ENCODE peak calls at places on chromosomes 6 and 20, in eight cellular contexts. U is omental fat pad, O is stomach, J is mammary epithelial cell, H is heart left ventricle, N is tibial nerve, R is Calu3, V is cardiac muscle cell. P is an unnamed sample.

GRCh38 chr6:11767458-11767857 is 11.1 kb downstream of the ADTRP start:
- DNase-seq in J (no peak), H (no peak), V (no peak), R (no peak), U (no peak), O (no peak), N (no peak), P (no peak)

GRCh38 chr6:153074761-153075160 is 56.3 kb downstream of the RGS17 start:
- DNase-seq in U (no peak), O (no peak), H (no peak), V (peak; percentile 60), J (no peak), N (no peak), R (no peak), P (no peak)

GRCh38 chr20:6623989-6624388 is 143.5 kb upstream of the BMP2 start:
- DNase-seq in N (no peak), U (no peak), O (no peak), V (no peak), R (no peak), J (no peak), H (no peak), P (no peak)

GRCh38 chr20:63503524-63503923 is 4.6 kb upstream of the EEF1A2 start:
- DNase-seq in V (no peak), U (no peak), H (no peak), N (no peak), O (no peak), J (no peak), R (no peak), P (no peak)

GRCh38 chr20:51428451-51429143 is 113.9 kb downstream of the NFATC2 start:
- DNase-seq in H (peak; percentile 62), R (no peak), J (no peak), U (no peak), N (peak; percentile 32), V (peak; percentile 76), O (peak; percentile 63), P (no peak)

GRCh38 chr6:52390361-52390727 is 28.4 kb downstream of the PAQR8 start:
- DNase-seq in R (peak; percentile 58), J (peak; percentile 73), O (no peak), V (peak; percentile 59), H (no peak), U (no peak), N (no peak), P (no peak)

GRCh38 chr20:56411759-56412472 is at the start of gene CASS4:
- DNase-seq in O (no peak), J (no peak), V (peak; percentile 94), R (no peak), H (no peak), N (peak; percentile 30), U (no peak), P (no peak)

GRCh38 chr6:33112148-33112547 is 36.4 kb downstream of the HLA-DPB1 start:
- DNase-seq in R (peak; percentile 62), N (peak; percentile 59), O (no peak), J (peak; percentile 36), V (peak; percentile 72), H (no peak), U (no peak), P (no peak)

GRCh38 chr6:55531496-55531895 is 47.5 kb downstream of the HMGCLL1 start:
- DNase-seq in R (no peak), V (no peak), U (no peak), N (no peak), O (no peak), H (no peak), J (no peak), P (no peak)

GRCh38 chr6:3175742-3176321 is 18.5 kb upstream of the TUBB2A start:
- DNase-seq in H (no peak), O (no peak), V (no peak), J (no peak), R (no peak), N (no peak), U (no peak), P (no peak)

GRCh38 chr6:74256387-74257180 is 560.6 kb downstream of the CD109 start:
- DNase-seq in N (no peak), J (no peak), U (no peak), H (no peak), R (peak; percentile 24), O (no peak), V (no peak), P (no peak)

GRCh38 chr6:22106445-22106844 is 190.4 kb downstream of the PRL start:
- DNase-seq in N (no peak), U (no peak), V (no peak), H (no peak), R (no peak), J (no peak), O (no peak), P (no peak)

GRCh38 chr20:57579331-57579897 is 18.5 kb downstream of the PCK1 start:
- DNase-seq in O (no peak), H (no peak), V (no peak), N (no peak), R (no peak), J (no peak), U (no peak), P (no peak)

GRCh38 chr6:143540192-143540591 is 28.7 kb upstream of the FUCA2 start:
- DNase-seq in H (no peak), R (no peak), O (no peak), V (no peak), U (no peak), J (no peak), N (no peak), P (no peak)

GRCh38 chr6:117674503-117674902 is 766 bp upstream of the NUS1 start:
- DNase-seq in J (no peak), N (no peak), U (no peak), H (no peak), O (no peak), V (no peak), R (no peak), P (no peak)

GRCh38 chr6:10429638-10430427 is 15.0 kb upstream of the TFAP2A start:
- DNase-seq in V (peak; percentile 73), U (no peak), H (no peak), J (peak; percentile 74), O (no peak), R (peak; percentile 51), N (no peak), P (no peak)

GRCh38 chr6:10425177-10425972 is 10.5 kb upstream of the TFAP2A start:
- DNase-seq in V (no peak), N (no peak), O (no peak), H (no peak), U (no peak), R (no peak), J (no peak), P (no peak)

GRCh38 chr6:10426781-10427279 is 12.0 kb upstream of the TFAP2A start:
- DNase-seq in U (no peak), J (no peak), R (no peak), V (no peak), H (no peak), N (no peak), O (no peak), P (no peak)

GRCh38 chr6:10424005-10424404 is 9.1 kb upstream of the TFAP2A start:
- DNase-seq in J (no peak), O (no peak), N (no peak), V (no peak), U (no peak), R (peak; percentile 34), H (no peak), P (no peak)

DNA sequence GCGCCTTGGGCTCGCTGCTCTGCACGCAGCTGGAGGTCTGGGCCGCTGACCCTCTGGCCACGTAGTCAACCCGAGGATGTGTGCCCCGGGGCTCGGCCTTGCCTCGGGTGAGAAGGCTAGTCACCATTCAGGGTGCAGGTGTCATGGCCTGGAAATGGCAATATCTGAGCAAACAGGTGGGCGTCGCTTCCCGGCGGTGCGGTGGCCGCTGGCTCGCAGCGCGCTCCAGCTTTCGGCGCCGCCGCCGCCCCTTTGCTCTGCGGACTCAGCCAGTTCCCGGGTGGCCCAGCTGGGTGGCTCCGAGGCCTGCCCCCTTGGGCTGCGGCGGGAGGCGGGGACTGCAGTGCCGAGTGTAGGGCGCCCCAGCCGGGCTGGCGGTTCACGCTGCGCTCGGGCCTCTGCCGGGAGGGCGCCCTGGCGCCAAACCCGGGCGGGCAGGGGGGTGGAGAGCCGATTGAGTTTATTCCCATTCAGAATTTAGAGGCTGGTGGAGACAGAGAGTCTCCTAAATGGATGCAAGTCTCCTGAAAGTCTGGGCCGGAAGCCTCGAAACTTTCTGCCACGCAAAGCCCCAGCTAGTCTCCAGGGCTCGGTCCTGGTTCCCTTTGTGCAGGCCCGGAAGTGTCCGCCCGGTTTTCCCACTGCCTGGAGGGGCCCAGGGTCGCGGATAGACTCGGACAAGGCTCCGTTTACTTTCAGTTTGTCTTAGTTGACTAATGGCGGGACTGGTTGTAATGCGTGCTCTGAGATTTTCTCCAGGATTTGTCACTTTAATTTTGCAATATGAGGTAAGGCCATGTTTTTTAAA is 11.3 kb upstream of the TFAP2A start:
- DNase-seq in J (peak; percentile 52), H (no peak), V (peak; percentile 52), U (no peak), N (no peak), O (peak; percentile 55), R (peak; percentile 84), P (no peak)
- TF ChIP-seq CTCF in J (no peak), H (no peak), V (no peak), U (no peak), N (no peak), O (no peak), R (no peak), P (no peak)

GRCh38 chr6:85775883-85776282 is 133.2 kb upstream of the SYNCRIP start:
- DNase-seq in H (no peak), R (peak; percentile 6), V (no peak), J (no peak), N (no peak), U (no peak), O (no peak), P (no peak)
- TF ChIP-seq CTCF in H (no peak), R (no peak), V (no peak), J (no peak), N (no peak), U (no peak), O (no peak), P (no peak)

GRCh38 chr6:83708970-83709747 is at the start of gene SNAP91:
- DNase-seq in U (no peak), O (no peak), R (no peak), H (peak; percentile 28), J (no peak), V (peak; percentile 22), N (no peak), P (peak; percentile 64)

GRCh38 chr6:83711958-83712357 is 3.1 kb upstream of the SNAP91 start:
- DNase-seq in V (no peak), N (no peak), O (no peak), J (no peak), H (no peak), R (no peak), U (no peak), P (no peak)

GRCh38 chr6:83709748-83710050 is 798 bp upstream of the SNAP91 start:
- DNase-seq in N (no peak), O (no peak), U (no peak), J (no peak), H (no peak), V (no peak), R (no peak), P (no peak)

GRCh38 chr6:83708546-83708969 is 343 bp downstream of the SNAP91 start:
- DNase-seq in N (no peak), J (no peak), U (no peak), V (peak; percentile 21), R (no peak), O (no peak), H (no peak), P (peak; percentile 37)

GRCh38 chr6:83707829-83708545 is 914 bp downstream of the SNAP91 start:
- DNase-seq in H (no peak), N (no peak), U (no peak), J (no peak), V (peak; percentile 1), R (no peak), O (no peak), P (peak; percentile 7)
- TF ChIP-seq CTCF in H (no peak), N (no peak), U (no peak), J (no peak), V (no peak), R (no peak), O (no peak), P (no peak)

GRCh38 chr6:150254671-150255228 is 111.9 kb downstream of the PPP1R14C start:
- DNase-seq in V (no peak), O (no peak), H (no peak), N (no peak), R (no peak), J (peak; percentile 67), U (no peak), P (no peak)
- TF ChIP-seq CTCF in V (no peak), O (no peak), H (no peak), N (no peak), R (no peak), J (no peak), U (no peak), P (no peak)

P was measured in neural crest cell.